ENCODE peak calls at places on chromosome 4, in four cellular contexts. X is GM23338; S is AG04449; K is effector memory CD8-positive, alpha-beta T cell. Y is an unnamed sample.
A peak's percentile ranks its signal among the peaks of the same experiment; 100 is the strongest.

GRCh38 chr4:127731406-127731805 is 1.2 kb downstream of the SLC25A31 start:
- DNase-seq in S (no peak), K (no peak), X (no peak), Y (no peak)

GRCh38 chr4:175961604-175962003 is 104.0 kb upstream of the WDR17 start:
- DNase-seq in K (no peak), S (no peak), X (no peak), Y (no peak)

GRCh38 chr4:82428969-82429727 is 1.1 kb downstream of the HNRNPDL start:
- DNase-seq in X (peak; percentile 90), K (peak; percentile 89), S (no peak), Y (peak; percentile 91)

GRCh38 chr4:184350213-184350817 is 124.0 kb downstream of the IRF2 start:
- DNase-seq in S (no peak), X (no peak), K (no peak), Y (no peak)

GRCh38 chr4:144740316-144740715 is 94.4 kb downstream of the HHIP start:
- DNase-seq in X (no peak), K (no peak), S (no peak), Y (no peak)

GRCh38 chr4:47330856-47331255 is 132.6 kb downstream of the COMMD8 start:
- DNase-seq in X (no peak), K (no peak), S (no peak), Y (no peak)

GRCh38 chr4:24980064-24980690 is 50.6 kb downstream of the LGI2 start:
- DNase-seq in X (peak; percentile 82), K (peak; percentile 17), S (peak; percentile 24), Y (peak; percentile 58)

GRCh38 chr4:81445196-81445595 is 26.5 kb downstream of the RASGEF1B start:
- DNase-seq in S (no peak), X (no peak), K (no peak), Y (no peak)

GRCh38 chr4:83613994-83614393 is 78.1 kb downstream of the GPAT3 start:
- DNase-seq in S (no peak), K (no peak), X (no peak), Y (no peak)

GRCh38 chr4:38015886-38016515 is 55.8 kb downstream of the PTTG2 start:
- DNase-seq in S (peak; percentile 41), X (no peak), K (no peak), Y (no peak)

GRCh38 chr4:18405054-18405453 is 383.5 kb upstream of the LCORL start:
- DNase-seq in S (no peak), K (no peak), X (no peak), Y (no peak)

GRCh38 chr4:7736436-7737267 is 203.0 kb downstream of the AFAP1 start:
- DNase-seq in K (no peak), X (no peak), S (no peak), Y (no peak)

GRCh38 chr4:128394778-128395177 is 107.2 kb upstream of the PGRMC2 start:
- DNase-seq in S (no peak), X (no peak), K (no peak), Y (no peak)

GRCh38 chr4:101693842-101694398 is 96.6 kb upstream of the BANK1 start:
- DNase-seq in X (no peak), S (no peak), K (no peak), Y (no peak)

GRCh38 chr4:122787940-122788339 is 38.7 kb upstream of the FGF2 start:
- DNase-seq in S (no peak), K (no peak), X (no peak), Y (no peak)

Y was measured in left cardiac atrium.